ENCODE peak calls at places on chromosomes 13 and 19, in four cellular contexts. W is psoas muscle, F is WERI-Rb-1, E is AG04450. Q is an unnamed sample.

GRCh38 chr13:75454497-75454896 is 27.5 kb downstream of the TBC1D4 start:
- DNase-seq in W (no peak), F (no peak), E (no peak), Q (peak; percentile 83)

GRCh38 chr19:27779953-27780352 is 1433.0 kb downstream of the UQCRFS1 start:
- DNase-seq in W (no peak), F (no peak), E (no peak), Q (no peak)

GRCh38 chr13:88068975-88069374 is 397.8 kb downstream of the SLITRK5 start:
- DNase-seq in W (no peak), F (peak; percentile 65), E (no peak), Q (peak; percentile 25)

GRCh38 chr19:52527954-52528326 is 472 bp downstream of the ZNF808 start:
- DNase-seq in W (no peak), F (peak; percentile 12), E (no peak), Q (no peak)

GRCh38 chr19:48724796-48725753 is 5.5 kb upstream of the MAMSTR start:
- DNase-seq in W (no peak), F (no peak), E (peak; percentile 63), Q (peak; percentile 86)

GRCh38 chr13:48126944-48127814 is 32.3 kb upstream of the MED4 start:
- DNase-seq in W (peak; percentile 60), F (peak; percentile 30), E (no peak), Q (peak; percentile 80)

GRCh38 chr13:94195715-94196114 is 283.8 kb downstream of the DCT start:
- DNase-seq in W (no peak), F (no peak), E (peak; percentile 84), Q (peak; percentile 38)

GRCh38 chr13:113561417-113562084 is 23.0 kb upstream of the TFDP1 start:
- DNase-seq in W (no peak), F (peak; percentile 24), E (no peak), Q (no peak)

GRCh38 chr13:106133025-106133424 is 402.4 kb downstream of the EFNB2 start:
- DNase-seq in W (no peak), F (no peak), E (peak; percentile 23), Q (peak; percentile 75)

GRCh38 chr19:49591731-49592485 is 926 bp downstream of the PRR12 start:
- DNase-seq in W (peak; percentile 40), F (peak; percentile 73), E (no peak), Q (peak; percentile 60)

GRCh38 chr13:29733069-29733700 is 117.2 kb downstream of the UBL3 start:
- DNase-seq in W (no peak), F (no peak), E (no peak), Q (no peak)

GRCh38 chr19:43430142-43430710 is 15.5 kb downstream of the TEX101 start:
- DNase-seq in W (no peak), F (peak; percentile 23), E (no peak), Q (peak; percentile 12)

GRCh38 chr19:56161534-56161933 is 14.3 kb upstream of the GALP start:
- DNase-seq in W (no peak), F (no peak), E (no peak), Q (no peak)

GRCh38 chr13:110576070-110576394 is 14.5 kb upstream of the RAB20 start:
- DNase-seq in W (no peak), F (no peak), E (no peak), Q (no peak)

GRCh38 chr13:37923236-37923635 is 53.7 kb upstream of the TRPC4 start:
- DNase-seq in W (no peak), F (no peak), E (no peak), Q (no peak)

GRCh38 chr19:31350693-31351211 is 1.5 kb upstream of the TSHZ3 start:
- DNase-seq in W (peak; percentile 67), F (peak; percentile 35), E (no peak), Q (peak; percentile 70)

GRCh38 chr13:91185294-91185863 is 162.1 kb upstream of the MIR17HG start:
- DNase-seq in W (no peak), F (no peak), E (no peak), Q (peak; percentile 41)

GRCh38 chr13:29758591-29759114 is 91.8 kb downstream of the UBL3 start:
- DNase-seq in W (peak; percentile 18), F (no peak), E (no peak), Q (peak; percentile 36)

GRCh38 chr13:113474179-113474578 is 16.3 kb downstream of the DCUN1D2 start:
- DNase-seq in W (no peak), F (no peak), E (no peak), Q (peak; percentile 67)

GRCh38 chr13:40220299-40220935 is 446.0 kb downstream of the FOXO1 start:
- DNase-seq in W (no peak), F (no peak), E (no peak), Q (no peak)

GRCh38 chr19:2820112-2820702 is 539 bp downstream of the ZNF554 start:
- DNase-seq in W (no peak), F (no peak), E (no peak), Q (no peak)

GRCh38 chr19:33408538-33408937 is 35.0 kb downstream of the CEBPG start:
- DNase-seq in W (no peak), F (no peak), E (no peak), Q (no peak)

GRCh38 chr19:40687525-40688016 is 2.9 kb downstream of the NUMBL start:
- DNase-seq in W (peak; percentile 83), F (no peak), E (no peak), Q (peak; percentile 55)

GRCh38 chr13:49877629-49878218 is 58.4 kb downstream of the SPRYD7 start:
- DNase-seq in W (no peak), F (no peak), E (no peak), Q (no peak)

GRCh38 chr13:24036115-24036514 is 124.4 kb upstream of the SPATA13 start:
- DNase-seq in W (no peak), F (no peak), E (no peak), Q (no peak)

GRCh38 chr19:8075158-8076086 is 22.9 kb downstream of the CCL25 start:
- DNase-seq in W (no peak), F (no peak), E (no peak), Q (no peak)

GRCh38 chr19:38173324-38174041 is 50.5 kb downstream of the DPF1 start:
- DNase-seq in W (peak; percentile 90), F (no peak), E (no peak), Q (peak; percentile 97)

GRCh38 chr13:20006206-20006605 is 47.7 kb downstream of the ZMYM2 start:
- DNase-seq in W (no peak), F (no peak), E (peak; percentile 16), Q (no peak)

GRCh38 chr13:93318538-93318937 is 91.9 kb downstream of the GPC6 start:
- DNase-seq in W (no peak), F (no peak), E (no peak), Q (peak; percentile 84)

GRCh38 chr19:47357788-47358680 is 8.9 kb downstream of the DHX34 start:
- DNase-seq in W (no peak), F (peak; percentile 47), E (no peak), Q (peak; percentile 13)
- TF ChIP-seq CTCF in W (no peak), F (peak; percentile 49), E (peak; percentile 17), Q (peak; percentile 27)

GRCh38 chr13:58160980-58161379 is 529.4 kb downstream of the PCDH17 start:
- DNase-seq in W (no peak), F (no peak), E (no peak), Q (no peak)
- TF ChIP-seq CTCF in W (no peak), F (no peak), E (no peak), Q (no peak)

DNA sequence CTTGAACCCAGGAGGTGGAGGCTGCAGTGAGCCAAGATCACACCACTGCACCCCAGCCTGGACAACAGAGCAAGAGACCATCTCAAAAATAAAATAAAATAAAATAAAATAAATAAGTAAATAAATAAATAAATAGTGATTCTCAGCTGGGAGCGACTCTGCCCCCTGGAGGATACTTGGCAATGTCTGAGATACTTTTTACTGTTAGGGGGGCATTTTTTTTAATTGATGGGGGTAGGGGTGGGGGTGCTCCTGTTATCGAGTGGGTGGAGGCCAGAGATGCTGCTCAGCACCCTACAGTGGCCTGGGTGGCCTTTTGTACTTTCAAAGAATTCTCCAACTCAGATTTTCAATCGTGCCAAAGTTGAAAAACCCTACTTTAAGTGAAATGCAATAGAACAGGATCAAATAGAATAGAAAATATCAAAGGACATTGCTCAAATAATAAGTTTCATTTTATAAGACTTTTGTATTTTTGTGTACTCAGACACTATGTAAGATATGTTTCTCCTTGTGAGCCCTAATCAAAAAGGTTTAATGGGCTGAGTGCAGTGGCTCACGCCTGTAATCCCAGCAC is 7.1 kb upstream of the CLPP start:
- DNase-seq in W (no peak), F (no peak), E (no peak), Q (peak; percentile 20)
- TF ChIP-seq CTCF in W (peak; percentile 36), F (no peak), E (peak; percentile 51), Q (peak; percentile 54)

GRCh38 chr13:72808917-72809500 is 27.1 kb downstream of the PIBF1 start:
- DNase-seq in W (no peak), F (no peak), E (no peak), Q (peak; percentile 9)
- TF ChIP-seq CTCF in W (peak; percentile 66), F (no peak), E (peak; percentile 53), Q (no peak)

DNA sequence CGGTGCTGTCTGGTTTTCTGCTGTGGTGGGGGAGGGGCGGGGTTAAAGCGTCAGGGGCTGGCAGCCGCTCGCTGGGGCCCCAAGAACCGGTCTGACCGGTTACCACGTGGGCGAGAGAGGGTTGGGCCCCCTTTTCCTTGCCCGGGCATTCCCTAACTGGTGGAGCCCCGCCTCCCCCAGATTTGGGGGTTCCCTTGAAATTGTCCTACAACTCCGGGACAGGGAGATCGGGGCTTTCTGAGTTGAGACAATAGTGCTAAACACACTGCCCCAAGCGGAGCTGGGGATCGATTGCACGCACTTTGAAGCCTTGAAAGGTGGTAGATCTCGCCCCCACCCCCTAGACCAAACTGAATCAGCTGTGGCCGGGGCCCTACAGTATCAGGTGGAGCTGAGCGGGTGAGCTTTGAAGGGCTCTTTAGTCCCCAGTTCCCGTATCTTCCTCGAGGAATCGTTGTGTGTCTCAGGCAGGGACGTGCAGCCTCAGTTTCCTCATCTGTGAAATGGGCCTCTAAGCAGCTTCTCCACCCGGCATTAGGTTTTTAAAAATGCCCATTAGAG is 4.8 kb downstream of the IER2 start:
- DNase-seq in W (peak; percentile 69), F (peak; percentile 28), E (no peak), Q (peak; percentile 91)
- TF ChIP-seq CTCF in W (no peak), F (peak; percentile 19), E (peak; percentile 32), Q (peak; percentile 25)

GRCh38 chr19:10517760-10518443 is 655 bp upstream of the S1PR5 start:
- DNase-seq in W (no peak), F (no peak), E (no peak), Q (peak; percentile 38)

GRCh38 chr19:10518444-10519361 is 1.5 kb upstream of the S1PR5 start:
- DNase-seq in W (no peak), F (no peak), E (no peak), Q (no peak)

GRCh38 chr19:10516064-10516385 is 1.2 kb downstream of the S1PR5 start:
- DNase-seq in W (no peak), F (no peak), E (no peak), Q (no peak)

GRCh38 chr19:10516671-10517286 is 468 bp downstream of the S1PR5 start:
- DNase-seq in W (no peak), F (no peak), E (no peak), Q (peak; percentile 50)

DNA sequence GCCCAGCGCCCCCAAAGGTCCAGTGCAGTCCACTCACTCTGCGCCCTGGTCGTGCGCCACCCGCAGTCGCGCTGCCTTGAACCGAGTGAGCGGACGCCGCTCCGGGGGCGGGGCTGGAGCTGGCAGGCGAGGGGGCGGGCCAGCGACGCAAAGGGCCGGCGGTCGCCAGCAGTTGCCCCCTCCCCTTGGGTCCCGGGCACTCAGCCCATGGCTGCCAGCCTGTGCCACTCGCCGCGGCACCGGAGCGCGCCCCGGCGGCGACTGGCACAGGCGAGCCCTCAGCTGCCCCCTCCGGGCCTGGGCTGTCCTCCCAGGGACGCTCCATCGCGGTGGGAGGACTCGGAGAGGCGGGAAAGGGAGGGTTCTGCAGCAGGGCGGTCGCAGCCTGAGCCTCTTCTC is at the start of gene S1PR5:
- DNase-seq in W (no peak), F (no peak), E (no peak), Q (peak; percentile 44)
- TF ChIP-seq CTCF in W (no peak), F (no peak), E (no peak), Q (no peak)

Q was measured in epithelial cell of esophagus.